ENCODE peak calls at places on chromosomes 4 and X, in eight cellular contexts. K, Q, U, R, X, P, O and Y are unnamed samples.

GRCh38 chrX:24178441-24178840 is 28.9 kb downstream of the ZFX start:
- DNase-seq in O (no peak), X (no peak), R (no peak), Q (no peak), P (no peak), K (no peak), U (no peak), Y (no peak)

GRCh38 chr4:5206391-5206790 is 155.1 kb downstream of the STK32B start:
- DNase-seq in U (peak), X (no peak), R (no peak), K (no peak), Q (peak), O (no peak), P (peak), Y (peak)

GRCh38 chrX:144612076-144612475 is 635.2 kb upstream of the SPANXN1 start:
- DNase-seq in O (no peak), U (no peak), R (no peak), Q (no peak), X (no peak), K (no peak), P (no peak), Y (no peak)

GRCh38 chrX:153723351-153724251 is 586 bp downstream of the BCAP31 start:
- DNase-seq in P (peak), R (peak), Q (no peak), X (peak), K (no peak), U (peak), O (peak), Y (no peak)

GRCh38 chr4:42397256-42397634 is at the start of gene SHISA3:
- DNase-seq in U (peak), R (no peak), K (no peak), Q (no peak), P (peak), X (peak), O (peak), Y (no peak)

GRCh38 chrX:55489315-55490009 is at the start of gene USP51:
- DNase-seq in U (peak), P (peak), O (peak), Q (peak), R (no peak), K (no peak), X (peak), Y (peak)

GRCh38 chr4:71974681-71975080 is 57.1 kb upstream of the NPFFR2 start:
- DNase-seq in U (no peak), O (no peak), P (peak), Q (no peak), K (no peak), X (no peak), R (no peak), Y (no peak)

GRCh38 chrX:136812286-136812685 is 31.6 kb upstream of the ARHGEF6 start:
- DNase-seq in O (no peak), U (no peak), P (peak), X (no peak), R (no peak), K (no peak), Q (no peak), Y (no peak)

GRCh38 chr4:7432531-7433375 is 2.0 kb downstream of the PSAPL1 start:
- DNase-seq in U (no peak), R (no peak), P (no peak), Q (no peak), X (no peak), K (no peak), O (no peak), Y (no peak)

GRCh38 chr4:167469436-167469835 is 235.1 kb upstream of the SPOCK3 start:
- DNase-seq in U (no peak), O (no peak), R (no peak), P (no peak), Q (no peak), K (no peak), X (no peak), Y (no peak)

GRCh38 chr4:119589165-119589564 is 39.4 kb downstream of the PDE5A start:
- DNase-seq in X (no peak), K (no peak), O (no peak), Q (no peak), P (no peak), U (no peak), R (no peak), Y (no peak)

GRCh38 chr4:107115185-107115847 is 79.2 kb upstream of the DKK2 start:
- DNase-seq in P (peak), O (no peak), X (no peak), Q (no peak), U (peak), K (no peak), R (no peak), Y (no peak)

GRCh38 chrX:100649550-100650356 is 5.8 kb downstream of the SRPX2 start:
- DNase-seq in Q (no peak), X (peak), K (no peak), P (peak), U (peak), O (no peak), R (no peak), Y (no peak)

GRCh38 chr4:8592366-8593267 is at the start of gene CPZ:
- DNase-seq in O (no peak), X (no peak), Q (no peak), P (peak), R (no peak), U (no peak), K (no peak), Y (no peak)

GRCh38 chr4:143287571-143287923 is 49.1 kb upstream of the GAB1 start:
- DNase-seq in X (no peak), Q (no peak), U (no peak), R (no peak), P (no peak), O (no peak), K (no peak), Y (no peak)

GRCh38 chr4:32268949-32269348 is 1548.8 kb downstream of the PCDH7 start:
- DNase-seq in Q (no peak), R (no peak), X (peak), P (no peak), O (no peak), K (no peak), U (no peak), Y (no peak)

GRCh38 chr4:148315049-148315448 is 127.2 kb downstream of the NR3C2 start:
- DNase-seq in K (no peak), R (no peak), X (no peak), P (no peak), U (no peak), O (no peak), Q (no peak), Y (no peak)

GRCh38 chr4:85398276-85398675 is 76.7 kb upstream of the ARHGAP24 start:
- DNase-seq in R (no peak), Q (no peak), O (no peak), K (no peak), X (no peak), P (peak), U (no peak), Y (no peak)

GRCh38 chrX:13374364-13374763 is 54.5 kb upstream of the ATXN3L start:
- DNase-seq in K (no peak), X (no peak), P (peak), R (no peak), Q (no peak), U (no peak), O (no peak), Y (no peak)

GRCh38 chr4:152095701-152096070 is 334.9 kb upstream of the GATB start:
- DNase-seq in P (peak), R (no peak), U (no peak), Q (no peak), K (no peak), O (no peak), X (no peak), Y (no peak)

GRCh38 chr4:37685211-37685725 is 908 bp downstream of the RELL1 start:
- DNase-seq in R (no peak), X (peak), U (peak), P (peak), K (no peak), O (peak), Q (no peak), Y (no peak)

GRCh38 chr4:159012381-159012780 is 90.5 kb upstream of the RAPGEF2 start:
- DNase-seq in K (no peak), Q (no peak), U (no peak), O (no peak), R (no peak), X (no peak), P (peak), Y (no peak)

GRCh38 chrX:102672876-102673275 is 21.6 kb downstream of the GPRASP1 start:
- DNase-seq in X (no peak), P (no peak), Q (no peak), R (no peak), O (no peak), K (no peak), U (no peak), Y (no peak)